ENCODE peak calls at places on chromosomes 11 and 22, in seven cellular contexts. One of them, this sample, is unnamed.

GRCh38 chr11:133506023-133506422 is 26.3 kb downstream of the OPCML start:
- DNase-seq in activated CD4-positive, alpha-beta T cell treated with anti-CD3 and anti-CD28 coated beads for 36 hours: no peak
- DNase-seq in brain microvascular endothelial cell: no peak
- DNase-seq in NCI-H2081: no peak
- DNase-seq in MCF 10A: no peak
- DNase-seq in IMR-90: no peak
- DNase-seq in lung: no peak
- DNase-seq in this sample: no peak

GRCh38 chr11:64766881-64767280 is 7.1 kb upstream of the PYGM start:
- DNase-seq in activated CD4-positive, alpha-beta T cell treated with anti-CD3 and anti-CD28 coated beads for 36 hours: no peak
- DNase-seq in brain microvascular endothelial cell: no peak
- DNase-seq in NCI-H2081: no peak
- DNase-seq in MCF 10A: no peak
- DNase-seq in IMR-90: no peak
- DNase-seq in lung: no peak
- DNase-seq in this sample: no peak

GRCh38 chr22:50737728-50738648 is at the start of gene ACR:
- DNase-seq in activated CD4-positive, alpha-beta T cell treated with anti-CD3 and anti-CD28 coated beads for 36 hours: no peak
- DNase-seq in brain microvascular endothelial cell: no peak
- DNase-seq in NCI-H2081: no peak
- DNase-seq in MCF 10A: no peak
- DNase-seq in IMR-90: no peak
- DNase-seq in lung: no peak
- DNase-seq in this sample: no peak

GRCh38 chr11:72354356-72355115 is 79.8 kb downstream of the CLPB start:
- DNase-seq in activated CD4-positive, alpha-beta T cell treated with anti-CD3 and anti-CD28 coated beads for 36 hours: no peak
- DNase-seq in brain microvascular endothelial cell: peak; percentile 20
- DNase-seq in NCI-H2081: no peak
- DNase-seq in MCF 10A: no peak
- DNase-seq in IMR-90: peak; percentile 31
- DNase-seq in lung: no peak
- DNase-seq in this sample: no peak

GRCh38 chr11:70059971-70060370 is 18.1 kb upstream of the ANO1 start:
- DNase-seq in activated CD4-positive, alpha-beta T cell treated with anti-CD3 and anti-CD28 coated beads for 36 hours: no peak
- DNase-seq in brain microvascular endothelial cell: no peak
- DNase-seq in NCI-H2081: no peak
- DNase-seq in MCF 10A: no peak
- DNase-seq in IMR-90: no peak
- DNase-seq in lung: no peak
- DNase-seq in this sample: no peak

GRCh38 chr22:42932857-42933782 is 76.0 kb upstream of the ARFGAP3 start:
- DNase-seq in activated CD4-positive, alpha-beta T cell treated with anti-CD3 and anti-CD28 coated beads for 36 hours: peak; percentile 49
- DNase-seq in brain microvascular endothelial cell: no peak
- DNase-seq in NCI-H2081: no peak
- DNase-seq in MCF 10A: peak; percentile 41
- DNase-seq in IMR-90: peak; percentile 28
- DNase-seq in lung: no peak
- DNase-seq in this sample: peak; percentile 84

GRCh38 chr11:86916330-86916729 is 38.9 kb downstream of the FZD4 start:
- DNase-seq in activated CD4-positive, alpha-beta T cell treated with anti-CD3 and anti-CD28 coated beads for 36 hours: no peak
- DNase-seq in brain microvascular endothelial cell: peak; percentile 83
- DNase-seq in NCI-H2081: no peak
- DNase-seq in MCF 10A: peak; percentile 73
- DNase-seq in IMR-90: peak; percentile 76
- DNase-seq in lung: no peak
- DNase-seq in this sample: no peak

GRCh38 chr22:20284471-20285086 is 16.5 kb upstream of the RTN4R start:
- DNase-seq in activated CD4-positive, alpha-beta T cell treated with anti-CD3 and anti-CD28 coated beads for 36 hours: no peak
- DNase-seq in brain microvascular endothelial cell: no peak
- DNase-seq in NCI-H2081: no peak
- DNase-seq in MCF 10A: no peak
- DNase-seq in IMR-90: no peak
- DNase-seq in lung: no peak
- DNase-seq in this sample: no peak

GRCh38 chr11:133864756-133865155 is 19.4 kb upstream of the SPATA19 start:
- DNase-seq in activated CD4-positive, alpha-beta T cell treated with anti-CD3 and anti-CD28 coated beads for 36 hours: no peak
- DNase-seq in brain microvascular endothelial cell: no peak
- DNase-seq in NCI-H2081: no peak
- DNase-seq in MCF 10A: no peak
- DNase-seq in IMR-90: no peak
- DNase-seq in lung: no peak
- DNase-seq in this sample: no peak

GRCh38 chr11:72224587-72225410 is at the start of gene INPPL1:
- DNase-seq in activated CD4-positive, alpha-beta T cell treated with anti-CD3 and anti-CD28 coated beads for 36 hours: peak; percentile 72
- DNase-seq in brain microvascular endothelial cell: no peak
- DNase-seq in NCI-H2081: peak; percentile 18
- DNase-seq in MCF 10A: peak; percentile 45
- DNase-seq in IMR-90: no peak
- DNase-seq in lung: peak; percentile 45
- DNase-seq in this sample: peak; percentile 62

GRCh38 chr11:65121865-65122696 is at the start of the genes FAU and MRPL49:
- DNase-seq in activated CD4-positive, alpha-beta T cell treated with anti-CD3 and anti-CD28 coated beads for 36 hours: peak; percentile 100
- DNase-seq in brain microvascular endothelial cell: peak; percentile 96
- DNase-seq in NCI-H2081: peak; percentile 98
- DNase-seq in MCF 10A: peak; percentile 96
- DNase-seq in IMR-90: peak; percentile 96
- DNase-seq in lung: peak; percentile 99
- DNase-seq in this sample: peak; percentile 93

GRCh38 chr11:2151500-2152257 is 9.3 kb downstream of the INS start:
- DNase-seq in activated CD4-positive, alpha-beta T cell treated with anti-CD3 and anti-CD28 coated beads for 36 hours: peak; percentile 89
- DNase-seq in brain microvascular endothelial cell: peak; percentile 59
- DNase-seq in NCI-H2081: peak; percentile 75
- DNase-seq in MCF 10A: peak; percentile 78
- DNase-seq in IMR-90: peak; percentile 54
- DNase-seq in lung: peak; percentile 78
- DNase-seq in this sample: peak; percentile 80

GRCh38 chr11:830295-831131 is 2.2 kb upstream of the CD151 start:
- DNase-seq in activated CD4-positive, alpha-beta T cell treated with anti-CD3 and anti-CD28 coated beads for 36 hours: peak; percentile 75
- DNase-seq in brain microvascular endothelial cell: peak; percentile 51
- DNase-seq in NCI-H2081: peak; percentile 75
- DNase-seq in MCF 10A: no peak
- DNase-seq in IMR-90: no peak
- DNase-seq in lung: peak; percentile 79
- DNase-seq in this sample: peak; percentile 78

GRCh38 chr22:32462452-32462851 is 1.8 kb downstream of the BPIFC start:
- DNase-seq in activated CD4-positive, alpha-beta T cell treated with anti-CD3 and anti-CD28 coated beads for 36 hours: no peak
- DNase-seq in brain microvascular endothelial cell: no peak
- DNase-seq in NCI-H2081: no peak
- DNase-seq in MCF 10A: no peak
- DNase-seq in IMR-90: no peak
- DNase-seq in lung: no peak
- DNase-seq in this sample: no peak

GRCh38 chr11:28965824-28966223 is 857.6 kb downstream of the METTL15 start:
- DNase-seq in activated CD4-positive, alpha-beta T cell treated with anti-CD3 and anti-CD28 coated beads for 36 hours: no peak
- DNase-seq in brain microvascular endothelial cell: no peak
- DNase-seq in NCI-H2081: no peak
- DNase-seq in MCF 10A: no peak
- DNase-seq in IMR-90: no peak
- DNase-seq in lung: no peak
- DNase-seq in this sample: no peak

GRCh38 chr22:35839811-35840739 is 122.4 kb downstream of the APOL5 start:
- DNase-seq in activated CD4-positive, alpha-beta T cell treated with anti-CD3 and anti-CD28 coated beads for 36 hours: peak; percentile 28
- DNase-seq in brain microvascular endothelial cell: peak; percentile 95
- DNase-seq in NCI-H2081: peak; percentile 95
- DNase-seq in MCF 10A: peak; percentile 97
- DNase-seq in IMR-90: peak; percentile 98
- DNase-seq in lung: peak; percentile 86
- DNase-seq in this sample: peak; percentile 6

GRCh38 chr11:32088117-32088941 is 2.5 kb upstream of the RCN1 start:
- DNase-seq in activated CD4-positive, alpha-beta T cell treated with anti-CD3 and anti-CD28 coated beads for 36 hours: peak; percentile 32
- DNase-seq in brain microvascular endothelial cell: peak; percentile 95
- DNase-seq in NCI-H2081: peak; percentile 46
- DNase-seq in MCF 10A: peak; percentile 93
- DNase-seq in IMR-90: peak; percentile 91
- DNase-seq in lung: peak; percentile 60
- DNase-seq in this sample: no peak

GRCh38 chr11:112878228-112878627 is 83.0 kb upstream of the NCAM1 start:
- DNase-seq in activated CD4-positive, alpha-beta T cell treated with anti-CD3 and anti-CD28 coated beads for 36 hours: no peak
- DNase-seq in brain microvascular endothelial cell: no peak
- DNase-seq in NCI-H2081: no peak
- DNase-seq in MCF 10A: no peak
- DNase-seq in IMR-90: no peak
- DNase-seq in lung: no peak
- DNase-seq in this sample: no peak

GRCh38 chr11:12430351-12430750 is 53.0 kb downstream of the PARVA start:
- DNase-seq in activated CD4-positive, alpha-beta T cell treated with anti-CD3 and anti-CD28 coated beads for 36 hours: no peak
- DNase-seq in brain microvascular endothelial cell: no peak
- DNase-seq in NCI-H2081: no peak
- DNase-seq in MCF 10A: peak; percentile 88
- DNase-seq in IMR-90: peak; percentile 77
- DNase-seq in lung: no peak
- DNase-seq in this sample: no peak

GRCh38 chr11:130635937-130636336 is 187.5 kb downstream of the ADAMTS15 start:
- DNase-seq in activated CD4-positive, alpha-beta T cell treated with anti-CD3 and anti-CD28 coated beads for 36 hours: no peak
- DNase-seq in brain microvascular endothelial cell: no peak
- DNase-seq in NCI-H2081: no peak
- DNase-seq in MCF 10A: peak; percentile 27
- DNase-seq in IMR-90: no peak
- DNase-seq in lung: no peak
- DNase-seq in this sample: no peak

GRCh38 chr11:113193894-113194293 is 120.5 kb upstream of the TTC12 start:
- DNase-seq in activated CD4-positive, alpha-beta T cell treated with anti-CD3 and anti-CD28 coated beads for 36 hours: no peak
- DNase-seq in brain microvascular endothelial cell: no peak
- DNase-seq in NCI-H2081: peak; percentile 82
- DNase-seq in MCF 10A: no peak
- DNase-seq in IMR-90: no peak
- DNase-seq in lung: no peak
- DNase-seq in this sample: no peak

GRCh38 chr22:22614065-22614464 is 30.3 kb upstream of the GGTLC2 start:
- DNase-seq in activated CD4-positive, alpha-beta T cell treated with anti-CD3 and anti-CD28 coated beads for 36 hours: no peak
- DNase-seq in brain microvascular endothelial cell: no peak
- DNase-seq in NCI-H2081: no peak
- DNase-seq in MCF 10A: no peak
- DNase-seq in IMR-90: no peak
- DNase-seq in lung: no peak
- DNase-seq in this sample: no peak

GRCh38 chr11:75703709-75704237 is 13.9 kb upstream of the MOGAT2 start:
- DNase-seq in activated CD4-positive, alpha-beta T cell treated with anti-CD3 and anti-CD28 coated beads for 36 hours: no peak
- DNase-seq in brain microvascular endothelial cell: no peak
- DNase-seq in NCI-H2081: no peak
- DNase-seq in MCF 10A: no peak
- DNase-seq in IMR-90: no peak
- DNase-seq in lung: no peak
- DNase-seq in this sample: no peak

GRCh38 chr22:22210375-22210774 is 34.2 kb upstream of the VPREB1 start:
- DNase-seq in activated CD4-positive, alpha-beta T cell treated with anti-CD3 and anti-CD28 coated beads for 36 hours: peak; percentile 84
- DNase-seq in brain microvascular endothelial cell: peak; percentile 56
- DNase-seq in NCI-H2081: no peak
- DNase-seq in MCF 10A: peak; percentile 79
- DNase-seq in IMR-90: peak; percentile 85
- DNase-seq in lung: no peak
- DNase-seq in this sample: no peak

GRCh38 chr11:64124147-64124546 is 41.8 kb downstream of the MACROD1 start:
- DNase-seq in activated CD4-positive, alpha-beta T cell treated with anti-CD3 and anti-CD28 coated beads for 36 hours: no peak
- DNase-seq in brain microvascular endothelial cell: no peak
- DNase-seq in NCI-H2081: no peak
- DNase-seq in MCF 10A: peak; percentile 20
- DNase-seq in IMR-90: no peak
- DNase-seq in lung: no peak
- DNase-seq in this sample: no peak

GRCh38 chr11:64854534-64855502 is 10.4 kb upstream of the CDC42BPG start:
- DNase-seq in activated CD4-positive, alpha-beta T cell treated with anti-CD3 and anti-CD28 coated beads for 36 hours: peak; percentile 65
- DNase-seq in brain microvascular endothelial cell: peak; percentile 86
- DNase-seq in NCI-H2081: no peak
- DNase-seq in MCF 10A: peak; percentile 97
- DNase-seq in IMR-90: peak; percentile 91
- DNase-seq in lung: peak; percentile 90
- DNase-seq in this sample: no peak

GRCh38 chr22:36739185-36739584 is 35.6 kb upstream of the CACNG2 start:
- DNase-seq in activated CD4-positive, alpha-beta T cell treated with anti-CD3 and anti-CD28 coated beads for 36 hours: no peak
- DNase-seq in brain microvascular endothelial cell: no peak
- DNase-seq in NCI-H2081: no peak
- DNase-seq in MCF 10A: no peak
- DNase-seq in IMR-90: no peak
- DNase-seq in lung: no peak
- DNase-seq in this sample: no peak

GRCh38 chr22:48660104-48660794 is 1167.4 kb downstream of the BRD1 start:
- DNase-seq in activated CD4-positive, alpha-beta T cell treated with anti-CD3 and anti-CD28 coated beads for 36 hours: no peak
- DNase-seq in brain microvascular endothelial cell: no peak
- DNase-seq in NCI-H2081: no peak
- DNase-seq in MCF 10A: no peak
- DNase-seq in IMR-90: no peak
- DNase-seq in lung: no peak
- DNase-seq in this sample: no peak

GRCh38 chr22:23140385-23140784 is 1.4 kb downstream of the RSPH14 start:
- DNase-seq in activated CD4-positive, alpha-beta T cell treated with anti-CD3 and anti-CD28 coated beads for 36 hours: no peak
- DNase-seq in brain microvascular endothelial cell: no peak
- DNase-seq in NCI-H2081: no peak
- DNase-seq in MCF 10A: no peak
- DNase-seq in IMR-90: no peak
- DNase-seq in lung: no peak
- DNase-seq in this sample: no peak

GRCh38 chr22:19060356-19061009 is 61.7 kb downstream of the DGCR2 start:
- DNase-seq in activated CD4-positive, alpha-beta T cell treated with anti-CD3 and anti-CD28 coated beads for 36 hours: no peak
- DNase-seq in brain microvascular endothelial cell: peak; percentile 42
- DNase-seq in NCI-H2081: no peak
- DNase-seq in MCF 10A: peak; percentile 65
- DNase-seq in IMR-90: peak; percentile 86
- DNase-seq in lung: no peak
- DNase-seq in this sample: no peak

This sample was measured in B cell.